ENCODE peak calls at places on chromosome 15, in five cellular contexts. B is mesendoderm, M is neuronal stem cell, O is mesenchymal stem cell, I is IMR-90. N is an unnamed sample.

GRCh38 chr15:99452728-99453643 is 112.8 kb upstream of the MEF2A start:
- DNase-seq in M (no peak), O (peak), I (peak), B (no peak), N (no peak)

GRCh38 chr15:61049003-61049402 is 180.1 kb downstream of the RORA start:
- DNase-seq in I (no peak), O (no peak), B (no peak), M (no peak), N (no peak)

GRCh38 chr15:80072285-80072684 is 12.8 kb downstream of the ZFAND6 start:
- DNase-seq in B (peak), I (peak), O (peak), M (peak), N (no peak)

GRCh38 chr15:37995461-37996347 is 61.3 kb downstream of the TMCO5A start:
- DNase-seq in I (peak), B (peak), M (peak), O (peak), N (no peak)

GRCh38 chr15:98938804-98939203 is 68.8 kb downstream of the PGPEP1L start:
- DNase-seq in M (no peak), O (no peak), I (no peak), B (no peak), N (no peak)

GRCh38 chr15:80620141-80620540 is 75.0 kb upstream of the ABHD17C start:
- DNase-seq in M (no peak), B (no peak), I (no peak), O (no peak), N (no peak)

GRCh38 chr15:49847937-49848823 is 227.3 kb downstream of the DTWD1 start:
- DNase-seq in M (no peak), B (no peak), O (peak), I (peak), N (no peak)

GRCh38 chr15:93829115-93829849 is 402.1 kb upstream of the MCTP2 start:
- DNase-seq in M (no peak), B (peak), I (no peak), O (peak), N (no peak)

GRCh38 chr15:65421360-65422215 is 1.2 kb downstream of the IGDCC4 start:
- DNase-seq in B (peak), O (peak), M (peak), I (peak), N (peak)

GRCh38 chr15:65869954-65870871 is 922 bp downstream of the RAB11A start:
- DNase-seq in O (peak), M (peak), I (peak), B (peak), N (peak)

GRCh38 chr15:89469331-89470107 is 26.9 kb downstream of the RHCG start:
- DNase-seq in M (no peak), B (peak), I (no peak), O (no peak), N (peak)

GRCh38 chr15:65937476-65937875 is 68.2 kb downstream of the RAB11A start:
- DNase-seq in I (peak), O (peak), B (no peak), M (no peak), N (no peak)

GRCh38 chr15:24955549-24955929 is 752 bp downstream of the SNRPN start:
- DNase-seq in O (no peak), B (no peak), I (no peak), M (no peak), N (no peak)

GRCh38 chr15:55915221-55915620 is 78.2 kb downstream of the NEDD4 start:
- DNase-seq in B (no peak), I (no peak), M (no peak), O (no peak), N (no peak)

GRCh38 chr15:92569778-92570177 is 85.8 kb downstream of the FAM174B start:
- DNase-seq in M (no peak), B (no peak), O (no peak), I (no peak), N (no peak)

GRCh38 chr15:47422901-47423300 is 294.4 kb upstream of the SEMA6D start:
- DNase-seq in B (no peak), M (no peak), O (peak), I (peak), N (no peak)

GRCh38 chr15:45314960-45315359 is 62.9 kb downstream of the SLC28A2 start:
- DNase-seq in O (peak), B (peak), I (peak), M (no peak), N (peak)

GRCh38 chr15:57667171-57667924 is 39.2 kb upstream of the POLR2M start:
- DNase-seq in M (no peak), I (peak), B (peak), O (peak), N (no peak)

GRCh38 chr15:40040293-40040635 is 1.3 kb upstream of the SRP14 start:
- DNase-seq in M (no peak), I (no peak), O (no peak), B (no peak), N (no peak)

GRCh38 chr15:69450968-69451695 is 1.5 kb upstream of the RPLP1 start:
- DNase-seq in O (no peak), M (no peak), B (no peak), I (no peak), N (no peak)

GRCh38 chr15:63598467-63599400 is 1.5 kb downstream of the FBXL22 start:
- DNase-seq in B (no peak), O (peak), I (no peak), M (no peak), N (no peak)

GRCh38 chr15:76199106-76200082 is 111.9 kb downstream of the ETFA start:
- DNase-seq in B (no peak), M (no peak), I (peak), O (peak), N (no peak)

DNA sequence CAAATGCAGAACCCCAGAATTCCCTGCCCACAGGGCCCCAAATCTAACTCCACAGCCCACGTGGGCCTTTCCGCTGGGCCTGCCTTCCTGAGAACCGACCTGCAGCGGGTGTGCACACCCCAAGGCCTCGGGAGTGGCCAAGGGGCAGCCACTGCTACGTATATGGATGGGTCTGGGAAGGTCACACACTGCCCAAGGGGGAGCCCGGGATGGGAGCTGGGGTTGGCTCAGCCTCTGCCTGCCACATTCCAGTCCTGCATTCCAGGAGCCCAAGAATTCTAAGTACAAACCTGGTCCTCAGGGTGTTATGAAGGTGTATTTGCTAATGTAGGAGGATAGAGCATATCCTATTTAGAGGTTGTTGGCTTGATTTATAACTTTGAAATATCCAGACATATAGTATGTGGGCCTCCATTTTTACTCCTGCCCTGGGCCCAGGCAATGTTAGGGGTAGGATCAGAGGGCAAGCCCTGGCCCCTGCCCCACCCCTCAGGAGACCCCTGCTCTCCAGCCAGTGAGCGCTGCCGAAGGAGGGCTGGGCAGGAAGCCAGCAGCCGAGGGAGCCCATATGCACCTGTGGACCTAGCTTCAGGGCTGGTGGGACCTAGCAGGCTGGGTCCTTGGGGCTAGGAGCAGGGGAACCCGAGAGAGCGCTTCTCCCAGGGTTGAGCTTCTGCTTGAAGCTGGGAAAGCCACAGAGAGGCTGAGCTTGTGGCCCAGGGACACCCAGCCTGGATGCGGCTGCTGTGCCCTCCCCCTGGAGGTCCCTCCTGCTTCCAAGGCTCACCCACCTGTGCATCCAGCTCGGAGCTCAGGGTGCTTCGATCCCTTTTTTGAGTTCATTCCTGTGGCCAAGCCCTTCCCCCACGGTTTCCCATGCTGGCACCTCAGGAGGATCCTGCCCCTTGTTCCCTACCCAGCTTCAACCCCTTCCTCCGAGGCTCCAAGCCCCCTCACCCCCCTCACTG is 20.8 kb upstream of the CYP11A1 start:
- DNase-seq in O (no peak), M (no peak), I (no peak), B (peak), N (no peak)
- H3K18ac ChIP-seq in O (no peak), M (peak), I (no peak), B (no peak), N (peak)

GRCh38 chr15:101027920-101028319 is 108.8 kb downstream of the LRRK1 start:
- DNase-seq in O (no peak), I (no peak), B (no peak), M (no peak), N (peak)
- H2BK15ac ChIP-seq in O (no peak), I (no peak), B (no peak), M (no peak), N (no peak)

DNA sequence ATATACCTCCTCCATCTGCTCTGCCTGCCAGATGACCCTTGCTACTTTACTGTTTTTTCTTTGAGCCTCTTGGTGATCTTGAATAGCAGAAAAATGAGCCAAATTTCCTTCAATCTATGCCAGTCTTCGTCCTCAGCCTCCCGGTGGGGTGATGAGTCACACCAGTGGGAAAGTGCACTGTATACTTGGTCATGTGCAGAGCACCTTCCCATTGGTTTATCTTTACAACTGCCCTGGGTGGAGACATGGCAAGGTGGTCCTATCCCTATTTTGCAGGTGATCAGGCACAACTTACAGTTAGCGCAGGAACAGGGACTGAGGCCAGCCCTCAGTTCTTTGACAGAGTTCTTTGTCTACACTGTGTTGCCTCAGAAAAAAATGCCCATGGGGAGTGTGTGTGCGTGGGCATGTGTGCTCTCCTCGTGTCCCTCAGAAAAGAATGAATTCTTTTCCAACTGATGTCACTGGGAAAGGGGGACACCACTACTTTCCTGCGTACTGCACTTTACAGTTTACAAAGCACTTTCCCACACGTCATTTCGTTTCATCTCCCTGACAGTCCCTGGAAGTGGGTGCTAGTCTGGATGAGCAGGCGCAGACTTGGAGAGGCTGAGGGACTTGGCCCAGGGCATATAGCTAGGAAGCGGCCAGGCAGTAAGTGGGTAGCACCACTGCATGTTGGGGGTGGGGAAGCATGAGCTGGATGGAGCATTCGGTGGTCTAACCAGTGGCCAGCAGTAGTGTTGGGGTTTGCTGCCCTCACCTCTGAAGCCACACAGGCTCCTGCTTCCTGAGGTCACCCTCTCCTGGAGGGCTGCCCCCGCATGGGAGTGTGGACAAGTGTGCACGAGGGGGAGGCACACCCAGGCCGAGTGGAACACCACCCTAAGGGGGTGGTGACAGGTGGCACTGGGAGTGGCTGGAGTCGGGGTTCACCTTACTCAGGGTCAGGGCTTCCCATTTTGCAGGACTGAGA is 24.1 kb downstream of the SMAD3 start:
- DNase-seq in O (peak), B (no peak), M (no peak), I (peak), N (no peak)
- H3K18ac ChIP-seq in O (peak), B (no peak), M (peak), I (peak), N (no peak)

DNA sequence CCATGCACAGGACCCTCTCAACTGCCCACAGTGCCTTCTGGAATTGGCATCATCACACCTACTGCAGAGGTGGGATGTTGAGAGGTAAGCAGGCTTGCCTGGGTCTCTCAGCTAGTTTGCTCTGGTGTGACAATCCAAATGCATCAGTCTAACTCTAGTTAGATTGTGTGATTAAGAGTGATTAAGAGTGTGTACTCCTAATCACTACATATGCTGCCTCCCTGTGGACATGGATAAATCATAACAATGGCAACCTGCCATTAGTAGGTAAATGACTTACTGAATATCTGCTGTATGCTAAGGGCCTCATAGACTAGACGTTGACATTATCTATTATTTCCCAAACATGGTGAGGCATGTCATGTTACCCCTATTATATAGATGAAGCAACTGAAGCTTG is 342.1 kb downstream of the OCA2 start:
- DNase-seq in I (no peak), M (no peak), O (no peak), B (no peak), N (no peak)
- H2BK15ac ChIP-seq in I (no peak), M (no peak), O (no peak), B (no peak), N (no peak)

DNA sequence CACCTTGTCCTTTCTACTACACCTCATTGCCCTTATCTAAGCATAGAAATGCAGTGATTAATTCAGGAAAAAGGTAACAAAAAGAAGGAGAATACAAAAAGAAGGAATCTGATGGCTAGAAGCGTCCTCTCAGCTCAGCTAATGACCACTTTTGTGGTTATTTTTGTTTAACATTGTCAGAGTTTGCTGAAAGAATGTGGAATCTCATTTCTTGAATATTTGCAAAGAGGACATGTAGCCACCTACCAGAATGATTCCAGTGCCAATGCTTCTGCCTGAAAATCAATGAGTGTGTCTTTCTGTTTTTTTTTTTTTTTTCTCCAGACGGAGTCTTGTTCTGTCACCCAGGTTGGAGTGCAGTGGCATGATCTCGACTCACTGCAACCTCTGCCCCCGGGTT is 24.5 kb downstream of the NANOGP8 start:
- DNase-seq in B (no peak), M (no peak), I (no peak), O (no peak), N (no peak)
- H3K18ac ChIP-seq in B (no peak), M (no peak), I (peak), O (no peak), N (no peak)

GRCh38 chr15:79031201-79031600 is 59.4 kb downstream of the RASGRF1 start:
- DNase-seq in M (no peak), I (no peak), B (no peak), O (no peak), N (no peak)

GRCh38 chr15:79032656-79033055 is 57.9 kb downstream of the RASGRF1 start:
- DNase-seq in B (no peak), O (no peak), M (no peak), I (no peak), N (no peak)

GRCh38 chr15:79030470-79030869 is 60.1 kb downstream of the RASGRF1 start:
- DNase-seq in M (no peak), O (no peak), B (peak), I (no peak), N (no peak)

GRCh38 chr15:79034284-79034683 is 56.3 kb downstream of the RASGRF1 start:
- DNase-seq in I (no peak), B (no peak), M (no peak), O (no peak), N (no peak)

GRCh38 chr15:79031821-79032220 is 58.8 kb downstream of the RASGRF1 start:
- DNase-seq in B (no peak), O (no peak), M (no peak), I (no peak), N (no peak)
- H2BK15ac ChIP-seq in B (no peak), O (no peak), M (no peak), I (no peak), N (no peak)